ENCODE peak calls at places on chromosomes 7 and 10, in four cellular contexts. One of them, this sample, is unnamed.

GRCh38 chr10:31477584-31477983 is 158.6 kb downstream of the ZEB1 start:
- DNase-seq in EH: peak
- DNase-seq in GM13976: no peak
- DNase-seq in T-helper 17 cell: no peak
- DNase-seq in this sample: no peak

GRCh38 chr10:7152982-7153381 is 257.9 kb downstream of the SFMBT2 start:
- DNase-seq in EH: no peak
- DNase-seq in GM13976: no peak
- DNase-seq in T-helper 17 cell: no peak
- DNase-seq in this sample: no peak

GRCh38 chr7:28754027-28754426 is 204.1 kb downstream of the TRIL start:
- DNase-seq in EH: peak
- DNase-seq in GM13976: peak
- DNase-seq in T-helper 17 cell: no peak
- DNase-seq in this sample: peak

GRCh38 chr10:113897693-113898618 is 43.5 kb downstream of the NHLRC2 start:
- DNase-seq in EH: peak
- DNase-seq in GM13976: no peak
- DNase-seq in T-helper 17 cell: no peak
- DNase-seq in this sample: no peak

GRCh38 chr10:99930731-99931550 is 78.8 kb downstream of the DNMBP start:
- DNase-seq in EH: no peak
- DNase-seq in GM13976: no peak
- DNase-seq in T-helper 17 cell: no peak
- DNase-seq in this sample: no peak

GRCh38 chr10:53491774-53492173 is 719.2 kb upstream of the MBL2 start:
- DNase-seq in EH: no peak
- DNase-seq in GM13976: no peak
- DNase-seq in T-helper 17 cell: no peak
- DNase-seq in this sample: no peak

GRCh38 chr7:71229201-71229600 is 97.3 kb downstream of the GALNT17 start:
- DNase-seq in EH: no peak
- DNase-seq in GM13976: no peak
- DNase-seq in T-helper 17 cell: no peak
- DNase-seq in this sample: no peak

GRCh38 chr10:125154529-125154928 is 5.8 kb downstream of the CTBP2 start:
- DNase-seq in EH: no peak
- DNase-seq in GM13976: no peak
- DNase-seq in T-helper 17 cell: no peak
- DNase-seq in this sample: no peak

GRCh38 chr10:50289196-50289595 is 37.9 kb upstream of the ASAH2 start:
- DNase-seq in EH: no peak
- DNase-seq in GM13976: no peak
- DNase-seq in T-helper 17 cell: no peak
- DNase-seq in this sample: no peak

GRCh38 chr10:129161184-129161583 is 305.9 kb upstream of the MGMT start:
- DNase-seq in EH: no peak
- DNase-seq in GM13976: no peak
- DNase-seq in T-helper 17 cell: no peak
- DNase-seq in this sample: peak

GRCh38 chr7:50728184-50728583 is 54.5 kb downstream of the GRB10 start:
- DNase-seq in EH: peak
- DNase-seq in GM13976: no peak
- DNase-seq in T-helper 17 cell: no peak
- DNase-seq in this sample: no peak

GRCh38 chr10:99279626-99280111 is 44.0 kb upstream of the HPSE2 start:
- DNase-seq in EH: peak
- DNase-seq in GM13976: no peak
- DNase-seq in T-helper 17 cell: no peak
- DNase-seq in this sample: no peak

GRCh38 chr7:157493017-157493416 is 156.2 kb downstream of the DNAJB6 start:
- DNase-seq in EH: no peak
- DNase-seq in GM13976: no peak
- DNase-seq in T-helper 17 cell: no peak
- DNase-seq in this sample: no peak

GRCh38 chr10:58488921-58489320 is 23.8 kb upstream of the BICC1 start:
- DNase-seq in EH: peak
- DNase-seq in GM13976: no peak
- DNase-seq in T-helper 17 cell: no peak
- DNase-seq in this sample: no peak

GRCh38 chr7:134431805-134432204 is 27.1 kb downstream of the AKR1B1 start:
- DNase-seq in EH: no peak
- DNase-seq in GM13976: no peak
- DNase-seq in T-helper 17 cell: no peak
- DNase-seq in this sample: no peak

GRCh38 chr7:80837345-80837744 is 81.5 kb downstream of the SEMA3C start:
- DNase-seq in EH: no peak
- DNase-seq in GM13976: no peak
- DNase-seq in T-helper 17 cell: no peak
- DNase-seq in this sample: no peak

GRCh38 chr7:129606801-129607200 is 4.7 kb upstream of the NRF1 start:
- DNase-seq in EH: no peak
- DNase-seq in GM13976: peak
- DNase-seq in T-helper 17 cell: no peak
- DNase-seq in this sample: peak

GRCh38 chr10:131086511-131086910 is 225.0 kb downstream of the TCERG1L start:
- DNase-seq in EH: no peak
- DNase-seq in GM13976: no peak
- DNase-seq in T-helper 17 cell: no peak
- DNase-seq in this sample: no peak

GRCh38 chr7:130921391-130922180 is 187.6 kb upstream of the KLF14 start:
- DNase-seq in EH: peak
- DNase-seq in GM13976: no peak
- DNase-seq in T-helper 17 cell: no peak
- DNase-seq in this sample: no peak

GRCh38 chr10:114623155-114623554 is 34.9 kb downstream of the ABLIM1 start:
- DNase-seq in EH: no peak
- DNase-seq in GM13976: no peak
- DNase-seq in T-helper 17 cell: no peak
- DNase-seq in this sample: no peak

GRCh38 chr7:51046103-51046466 is 263.4 kb upstream of the GRB10 start:
- DNase-seq in EH: no peak
- DNase-seq in GM13976: no peak
- DNase-seq in T-helper 17 cell: no peak
- DNase-seq in this sample: no peak

GRCh38 chr7:121026159-121026558 is 37.6 kb downstream of the CPED1 start:
- DNase-seq in EH: no peak
- DNase-seq in GM13976: no peak
- DNase-seq in T-helper 17 cell: no peak
- DNase-seq in this sample: no peak

GRCh38 chr7:158284617-158285382 is 302.8 kb downstream of the PTPRN2 start:
- DNase-seq in EH: no peak
- DNase-seq in GM13976: no peak
- DNase-seq in T-helper 17 cell: no peak
- DNase-seq in this sample: no peak

GRCh38 chr7:21355406-21355874 is 72.4 kb upstream of the SP4 start:
- DNase-seq in EH: no peak
- DNase-seq in GM13976: peak
- DNase-seq in T-helper 17 cell: no peak
- DNase-seq in this sample: peak

GRCh38 chr10:99266383-99266782 is 30.7 kb upstream of the HPSE2 start:
- DNase-seq in EH: no peak
- DNase-seq in GM13976: no peak
- DNase-seq in T-helper 17 cell: no peak
- DNase-seq in this sample: no peak

GRCh38 chr10:74051729-74052342 is 53.9 kb downstream of the VCL start:
- DNase-seq in EH: peak
- DNase-seq in GM13976: no peak
- DNase-seq in T-helper 17 cell: no peak
- DNase-seq in this sample: no peak

GRCh38 chr10:113158183-113158582 is 208.1 kb downstream of the TCF7L2 start:
- DNase-seq in EH: peak
- DNase-seq in GM13976: no peak
- DNase-seq in T-helper 17 cell: no peak
- DNase-seq in this sample: no peak

GRCh38 chr10:47104101-47104707 is 193.0 kb downstream of the PTPN20 start:
- DNase-seq in EH: peak
- DNase-seq in GM13976: no peak
- DNase-seq in T-helper 17 cell: no peak
- DNase-seq in this sample: no peak

GRCh38 chr10:79221110-79222051 is 125.9 kb upstream of the PPIF start:
- DNase-seq in EH: no peak
- DNase-seq in GM13976: no peak
- DNase-seq in T-helper 17 cell: no peak
- DNase-seq in this sample: no peak

GRCh38 chr7:33766396-33766795 is 138.9 kb upstream of the BMPER start:
- DNase-seq in EH: no peak
- DNase-seq in GM13976: no peak
- DNase-seq in T-helper 17 cell: no peak
- DNase-seq in this sample: no peak

GRCh38 chr10:380313-380955 is 245.2 kb downstream of the ZMYND11 start:
- DNase-seq in EH: peak
- DNase-seq in GM13976: no peak
- DNase-seq in T-helper 17 cell: no peak
- DNase-seq in this sample: no peak

GRCh38 chr7:22447759-22448158 is 52.2 kb downstream of the STEAP1B start:
- DNase-seq in EH: no peak
- DNase-seq in GM13976: peak
- DNase-seq in T-helper 17 cell: no peak
- DNase-seq in this sample: no peak

GRCh38 chr7:133746305-133746704 is 380.8 kb upstream of the LRGUK start:
- DNase-seq in EH: no peak
- DNase-seq in GM13976: no peak
- DNase-seq in T-helper 17 cell: no peak
- DNase-seq in this sample: no peak